ENCODE peak calls at places on chromosomes 13 and 19, in eight cellular contexts. One of them, this sample, is unnamed.

GRCh38 chr13:49098198-49098597 is 121.9 kb upstream of the MLNR start:
- ATAC-seq in CD8-positive, alpha-beta T cell: no peak
- ATAC-seq in sciatic nerve: peak
- ATAC-seq in mucosa of descending colon: peak
- ATAC-seq in stimulated activated naive CD8-positive, alpha-beta T cell treated with anti-CD3 and anti-CD28 coated beads, Interleukin-15, amount 100 ng/mL, for 72 hours: no peak
- ATAC-seq in left ventricle myocardium superior: peak
- ATAC-seq in right lobe of liver: peak
- ATAC-seq in central memory CD8-positive, alpha-beta T cell: no peak
- ATAC-seq in this sample: peak

GRCh38 chr13:109665781-109666249 is 120.6 kb downstream of the IRS2 start:
- ATAC-seq in sciatic nerve: no peak
- ATAC-seq in mucosa of descending colon: no peak
- ATAC-seq in stimulated activated naive CD8-positive, alpha-beta T cell treated with anti-CD3 and anti-CD28 coated beads, Interleukin-15, amount 100 ng/mL, for 72 hours: no peak
- ATAC-seq in right lobe of liver: no peak
- ATAC-seq in CD8-positive, alpha-beta T cell: no peak
- ATAC-seq in central memory CD8-positive, alpha-beta T cell: no peak
- ATAC-seq in left ventricle myocardium superior: no peak
- ATAC-seq in this sample: peak

GRCh38 chr19:30029721-30030510 is 87.9 kb downstream of the URI1 start:
- ATAC-seq in left ventricle myocardium superior: no peak
- ATAC-seq in mucosa of descending colon: no peak
- ATAC-seq in CD8-positive, alpha-beta T cell: no peak
- ATAC-seq in central memory CD8-positive, alpha-beta T cell: no peak
- ATAC-seq in stimulated activated naive CD8-positive, alpha-beta T cell treated with anti-CD3 and anti-CD28 coated beads, Interleukin-15, amount 100 ng/mL, for 72 hours: peak
- ATAC-seq in sciatic nerve: no peak
- ATAC-seq in right lobe of liver: no peak
- ATAC-seq in this sample: peak

GRCh38 chr19:11381535-11382369 is 2.4 kb downstream of the EPOR start:
- ATAC-seq in stimulated activated naive CD8-positive, alpha-beta T cell treated with anti-CD3 and anti-CD28 coated beads, Interleukin-15, amount 100 ng/mL, for 72 hours: peak
- ATAC-seq in mucosa of descending colon: peak
- ATAC-seq in left ventricle myocardium superior: peak
- ATAC-seq in central memory CD8-positive, alpha-beta T cell: peak
- ATAC-seq in right lobe of liver: peak
- ATAC-seq in CD8-positive, alpha-beta T cell: peak
- ATAC-seq in sciatic nerve: peak
- ATAC-seq in this sample: peak

GRCh38 chr19:5827342-5827890 is 12.1 kb downstream of the FUT6 start:
- ATAC-seq in left ventricle myocardium superior: no peak
- ATAC-seq in mucosa of descending colon: no peak
- ATAC-seq in sciatic nerve: no peak
- ATAC-seq in CD8-positive, alpha-beta T cell: no peak
- ATAC-seq in stimulated activated naive CD8-positive, alpha-beta T cell treated with anti-CD3 and anti-CD28 coated beads, Interleukin-15, amount 100 ng/mL, for 72 hours: no peak
- ATAC-seq in central memory CD8-positive, alpha-beta T cell: no peak
- ATAC-seq in right lobe of liver: no peak
- ATAC-seq in this sample: no peak

GRCh38 chr13:27004389-27004788 is 167.2 kb downstream of the USP12 start:
- ATAC-seq in right lobe of liver: no peak
- ATAC-seq in left ventricle myocardium superior: no peak
- ATAC-seq in CD8-positive, alpha-beta T cell: no peak
- ATAC-seq in sciatic nerve: no peak
- ATAC-seq in mucosa of descending colon: no peak
- ATAC-seq in central memory CD8-positive, alpha-beta T cell: no peak
- ATAC-seq in stimulated activated naive CD8-positive, alpha-beta T cell treated with anti-CD3 and anti-CD28 coated beads, Interleukin-15, amount 100 ng/mL, for 72 hours: no peak
- ATAC-seq in this sample: no peak

GRCh38 chr13:98977568-98978270 is at the start of gene DOCK9:
- ATAC-seq in sciatic nerve: peak
- ATAC-seq in central memory CD8-positive, alpha-beta T cell: no peak
- ATAC-seq in CD8-positive, alpha-beta T cell: no peak
- ATAC-seq in right lobe of liver: peak
- ATAC-seq in left ventricle myocardium superior: peak
- ATAC-seq in stimulated activated naive CD8-positive, alpha-beta T cell treated with anti-CD3 and anti-CD28 coated beads, Interleukin-15, amount 100 ng/mL, for 72 hours: no peak
- ATAC-seq in mucosa of descending colon: peak
- ATAC-seq in this sample: peak

GRCh38 chr19:43984687-43985000 is 656 bp downstream of the ZNF155 start:
- ATAC-seq in left ventricle myocardium superior: peak
- ATAC-seq in sciatic nerve: peak
- ATAC-seq in mucosa of descending colon: peak
- ATAC-seq in CD8-positive, alpha-beta T cell: no peak
- ATAC-seq in central memory CD8-positive, alpha-beta T cell: no peak
- ATAC-seq in stimulated activated naive CD8-positive, alpha-beta T cell treated with anti-CD3 and anti-CD28 coated beads, Interleukin-15, amount 100 ng/mL, for 72 hours: peak
- ATAC-seq in right lobe of liver: peak
- ATAC-seq in this sample: peak

GRCh38 chr13:30071890-30072817 is 221.7 kb upstream of the UBL3 start:
- ATAC-seq in central memory CD8-positive, alpha-beta T cell: no peak
- ATAC-seq in left ventricle myocardium superior: no peak
- ATAC-seq in mucosa of descending colon: peak
- ATAC-seq in stimulated activated naive CD8-positive, alpha-beta T cell treated with anti-CD3 and anti-CD28 coated beads, Interleukin-15, amount 100 ng/mL, for 72 hours: no peak
- ATAC-seq in right lobe of liver: peak
- ATAC-seq in CD8-positive, alpha-beta T cell: no peak
- ATAC-seq in sciatic nerve: no peak
- ATAC-seq in this sample: peak

GRCh38 chr19:32599736-32600157 is 18.8 kb downstream of the PDCD5 start:
- ATAC-seq in CD8-positive, alpha-beta T cell: peak
- ATAC-seq in mucosa of descending colon: peak
- ATAC-seq in left ventricle myocardium superior: peak
- ATAC-seq in central memory CD8-positive, alpha-beta T cell: no peak
- ATAC-seq in sciatic nerve: peak
- ATAC-seq in right lobe of liver: peak
- ATAC-seq in stimulated activated naive CD8-positive, alpha-beta T cell treated with anti-CD3 and anti-CD28 coated beads, Interleukin-15, amount 100 ng/mL, for 72 hours: peak
- ATAC-seq in this sample: peak

GRCh38 chr13:49374585-49375290 is 69.1 kb downstream of the CAB39L start:
- ATAC-seq in right lobe of liver: no peak
- ATAC-seq in sciatic nerve: peak
- ATAC-seq in stimulated activated naive CD8-positive, alpha-beta T cell treated with anti-CD3 and anti-CD28 coated beads, Interleukin-15, amount 100 ng/mL, for 72 hours: no peak
- ATAC-seq in central memory CD8-positive, alpha-beta T cell: no peak
- ATAC-seq in mucosa of descending colon: no peak
- ATAC-seq in CD8-positive, alpha-beta T cell: no peak
- ATAC-seq in left ventricle myocardium superior: no peak
- ATAC-seq in this sample: peak

GRCh38 chr13:41019578-41020347 is 647 bp upstream of the ELF1 start:
- ATAC-seq in right lobe of liver: peak
- ATAC-seq in mucosa of descending colon: peak
- ATAC-seq in CD8-positive, alpha-beta T cell: no peak
- ATAC-seq in central memory CD8-positive, alpha-beta T cell: no peak
- ATAC-seq in sciatic nerve: no peak
- ATAC-seq in stimulated activated naive CD8-positive, alpha-beta T cell treated with anti-CD3 and anti-CD28 coated beads, Interleukin-15, amount 100 ng/mL, for 72 hours: no peak
- ATAC-seq in left ventricle myocardium superior: peak
- ATAC-seq in this sample: no peak

This sample was measured in esophagus mucosa.